ENCODE peak calls at places on chromosomes 3 and 15, in ten cellular contexts. One of them, this sample, is unnamed.

GRCh38 chr15:93210995-93211394 is 122.0 kb upstream of the RGMA start:
- DNase-seq in activated CD8-positive, alpha-beta T cell treated with anti-CD3 and anti-CD28 coated beads for 36 hours: no peak
- DNase-seq in activated T-cell treated with anti-CD3 and anti-CD28 coated beads for 48 hours: no peak
- DNase-seq in HFFc6: no peak
- DNase-seq in RWPE1: peak; percentile 45
- DNase-seq in psoas muscle: peak; percentile 81
- DNase-seq in NCI-H460: peak; percentile 3
- DNase-seq in GM10248: no peak
- DNase-seq in LoVo: no peak
- DNase-seq in activated naive CD4-positive, alpha-beta T cell treated with Interleukin-2 at 50 U/mL for 16 hours: no peak
- DNase-seq in this sample: no peak

GRCh38 chr3:31550452-31551251 is 17.9 kb downstream of the STT3B start:
- DNase-seq in activated CD8-positive, alpha-beta T cell treated with anti-CD3 and anti-CD28 coated beads for 36 hours: peak; percentile 35
- DNase-seq in activated T-cell treated with anti-CD3 and anti-CD28 coated beads for 48 hours: no peak
- DNase-seq in HFFc6: peak; percentile 15
- DNase-seq in RWPE1: no peak
- DNase-seq in psoas muscle: no peak
- DNase-seq in NCI-H460: no peak
- DNase-seq in GM10248: no peak
- DNase-seq in LoVo: no peak
- DNase-seq in activated naive CD4-positive, alpha-beta T cell treated with Interleukin-2 at 50 U/mL for 16 hours: no peak
- DNase-seq in this sample: no peak

GRCh38 chr3:62577153-62577552 is 203.8 kb upstream of the FEZF2 start:
- DNase-seq in activated CD8-positive, alpha-beta T cell treated with anti-CD3 and anti-CD28 coated beads for 36 hours: no peak
- DNase-seq in activated T-cell treated with anti-CD3 and anti-CD28 coated beads for 48 hours: no peak
- DNase-seq in HFFc6: no peak
- DNase-seq in RWPE1: no peak
- DNase-seq in psoas muscle: no peak
- DNase-seq in NCI-H460: no peak
- DNase-seq in GM10248: no peak
- DNase-seq in LoVo: no peak
- DNase-seq in activated naive CD4-positive, alpha-beta T cell treated with Interleukin-2 at 50 U/mL for 16 hours: no peak
- DNase-seq in this sample: no peak

GRCh38 chr15:43118829-43119228 is 13.0 kb upstream of the UBR1 start:
- DNase-seq in activated CD8-positive, alpha-beta T cell treated with anti-CD3 and anti-CD28 coated beads for 36 hours: no peak
- DNase-seq in activated T-cell treated with anti-CD3 and anti-CD28 coated beads for 48 hours: no peak
- DNase-seq in HFFc6: no peak
- DNase-seq in RWPE1: no peak
- DNase-seq in psoas muscle: no peak
- DNase-seq in NCI-H460: no peak
- DNase-seq in GM10248: peak; percentile 46
- DNase-seq in LoVo: no peak
- DNase-seq in activated naive CD4-positive, alpha-beta T cell treated with Interleukin-2 at 50 U/mL for 16 hours: no peak
- DNase-seq in this sample: no peak

GRCh38 chr3:61032991-61033390 is 218.3 kb downstream of the FHIT start:
- DNase-seq in activated CD8-positive, alpha-beta T cell treated with anti-CD3 and anti-CD28 coated beads for 36 hours: no peak
- DNase-seq in activated T-cell treated with anti-CD3 and anti-CD28 coated beads for 48 hours: no peak
- DNase-seq in HFFc6: no peak
- DNase-seq in RWPE1: no peak
- DNase-seq in psoas muscle: no peak
- DNase-seq in NCI-H460: no peak
- DNase-seq in GM10248: no peak
- DNase-seq in LoVo: no peak
- DNase-seq in activated naive CD4-positive, alpha-beta T cell treated with Interleukin-2 at 50 U/mL for 16 hours: no peak
- DNase-seq in this sample: no peak

GRCh38 chr15:98547741-98548166 is 100.6 kb upstream of the IGF1R start:
- DNase-seq in activated CD8-positive, alpha-beta T cell treated with anti-CD3 and anti-CD28 coated beads for 36 hours: no peak
- DNase-seq in activated T-cell treated with anti-CD3 and anti-CD28 coated beads for 48 hours: peak; percentile 5
- DNase-seq in HFFc6: no peak
- DNase-seq in RWPE1: no peak
- DNase-seq in psoas muscle: peak; percentile 79
- DNase-seq in NCI-H460: no peak
- DNase-seq in GM10248: no peak
- DNase-seq in LoVo: no peak
- DNase-seq in activated naive CD4-positive, alpha-beta T cell treated with Interleukin-2 at 50 U/mL for 16 hours: no peak
- DNase-seq in this sample: peak; percentile 29

GRCh38 chr3:48303021-48303420 is 30.4 kb downstream of the SPINK8 start:
- DNase-seq in activated CD8-positive, alpha-beta T cell treated with anti-CD3 and anti-CD28 coated beads for 36 hours: no peak
- DNase-seq in activated T-cell treated with anti-CD3 and anti-CD28 coated beads for 48 hours: no peak
- DNase-seq in HFFc6: no peak
- DNase-seq in RWPE1: no peak
- DNase-seq in psoas muscle: no peak
- DNase-seq in NCI-H460: no peak
- DNase-seq in GM10248: no peak
- DNase-seq in LoVo: no peak
- DNase-seq in activated naive CD4-positive, alpha-beta T cell treated with Interleukin-2 at 50 U/mL for 16 hours: no peak
- DNase-seq in this sample: no peak

GRCh38 chr3:25421747-25422146 is 6.3 kb upstream of the RARB start:
- DNase-seq in activated CD8-positive, alpha-beta T cell treated with anti-CD3 and anti-CD28 coated beads for 36 hours: no peak
- DNase-seq in activated T-cell treated with anti-CD3 and anti-CD28 coated beads for 48 hours: no peak
- DNase-seq in HFFc6: no peak
- DNase-seq in RWPE1: no peak
- DNase-seq in psoas muscle: no peak
- DNase-seq in NCI-H460: no peak
- DNase-seq in GM10248: no peak
- DNase-seq in LoVo: no peak
- DNase-seq in activated naive CD4-positive, alpha-beta T cell treated with Interleukin-2 at 50 U/mL for 16 hours: no peak
- DNase-seq in this sample: no peak

GRCh38 chr3:27637346-27638000 is 84.7 kb downstream of the EOMES start:
- DNase-seq in activated CD8-positive, alpha-beta T cell treated with anti-CD3 and anti-CD28 coated beads for 36 hours: no peak
- DNase-seq in activated T-cell treated with anti-CD3 and anti-CD28 coated beads for 48 hours: no peak
- DNase-seq in HFFc6: no peak
- DNase-seq in RWPE1: no peak
- DNase-seq in psoas muscle: no peak
- DNase-seq in NCI-H460: no peak
- DNase-seq in GM10248: no peak
- DNase-seq in LoVo: no peak
- DNase-seq in activated naive CD4-positive, alpha-beta T cell treated with Interleukin-2 at 50 U/mL for 16 hours: no peak
- DNase-seq in this sample: no peak

GRCh38 chr3:22450785-22451400 is 699.9 kb upstream of the ZNF385D start:
- DNase-seq in activated CD8-positive, alpha-beta T cell treated with anti-CD3 and anti-CD28 coated beads for 36 hours: no peak
- DNase-seq in activated T-cell treated with anti-CD3 and anti-CD28 coated beads for 48 hours: no peak
- DNase-seq in HFFc6: no peak
- DNase-seq in RWPE1: no peak
- DNase-seq in psoas muscle: no peak
- DNase-seq in NCI-H460: no peak
- DNase-seq in GM10248: no peak
- DNase-seq in LoVo: no peak
- DNase-seq in activated naive CD4-positive, alpha-beta T cell treated with Interleukin-2 at 50 U/mL for 16 hours: no peak
- DNase-seq in this sample: no peak

GRCh38 chr3:126540342-126540849 is 16.4 kb downstream of the CHST13 start:
- DNase-seq in activated CD8-positive, alpha-beta T cell treated with anti-CD3 and anti-CD28 coated beads for 36 hours: no peak
- DNase-seq in activated T-cell treated with anti-CD3 and anti-CD28 coated beads for 48 hours: no peak
- DNase-seq in HFFc6: peak; percentile 97
- DNase-seq in RWPE1: peak; percentile 70
- DNase-seq in psoas muscle: peak; percentile 64
- DNase-seq in NCI-H460: peak; percentile 27
- DNase-seq in GM10248: no peak
- DNase-seq in LoVo: peak; percentile 60
- DNase-seq in activated naive CD4-positive, alpha-beta T cell treated with Interleukin-2 at 50 U/mL for 16 hours: no peak
- DNase-seq in this sample: no peak

GRCh38 chr3:146598486-146598885 is 6.7 kb downstream of the PLSCR5 start:
- DNase-seq in activated CD8-positive, alpha-beta T cell treated with anti-CD3 and anti-CD28 coated beads for 36 hours: no peak
- DNase-seq in activated T-cell treated with anti-CD3 and anti-CD28 coated beads for 48 hours: no peak
- DNase-seq in HFFc6: no peak
- DNase-seq in RWPE1: no peak
- DNase-seq in psoas muscle: no peak
- DNase-seq in NCI-H460: no peak
- DNase-seq in GM10248: no peak
- DNase-seq in LoVo: no peak
- DNase-seq in activated naive CD4-positive, alpha-beta T cell treated with Interleukin-2 at 50 U/mL for 16 hours: no peak
- DNase-seq in this sample: no peak

GRCh38 chr15:77863491-77864105 is 213.9 kb downstream of the TBC1D2B start:
- DNase-seq in activated CD8-positive, alpha-beta T cell treated with anti-CD3 and anti-CD28 coated beads for 36 hours: no peak
- DNase-seq in activated T-cell treated with anti-CD3 and anti-CD28 coated beads for 48 hours: no peak
- DNase-seq in HFFc6: no peak
- DNase-seq in RWPE1: no peak
- DNase-seq in psoas muscle: peak; percentile 28
- DNase-seq in NCI-H460: no peak
- DNase-seq in GM10248: no peak
- DNase-seq in LoVo: no peak
- DNase-seq in activated naive CD4-positive, alpha-beta T cell treated with Interleukin-2 at 50 U/mL for 16 hours: no peak
- DNase-seq in this sample: peak; percentile 14

GRCh38 chr3:165070682-165071081 is 7.6 kb downstream of the SI start:
- DNase-seq in activated CD8-positive, alpha-beta T cell treated with anti-CD3 and anti-CD28 coated beads for 36 hours: no peak
- DNase-seq in activated T-cell treated with anti-CD3 and anti-CD28 coated beads for 48 hours: no peak
- DNase-seq in HFFc6: no peak
- DNase-seq in RWPE1: no peak
- DNase-seq in psoas muscle: no peak
- DNase-seq in NCI-H460: no peak
- DNase-seq in GM10248: no peak
- DNase-seq in LoVo: no peak
- DNase-seq in activated naive CD4-positive, alpha-beta T cell treated with Interleukin-2 at 50 U/mL for 16 hours: no peak
- DNase-seq in this sample: no peak

GRCh38 chr3:39558775-39559306 is 91.4 kb downstream of the MOBP start:
- DNase-seq in activated CD8-positive, alpha-beta T cell treated with anti-CD3 and anti-CD28 coated beads for 36 hours: no peak
- DNase-seq in activated T-cell treated with anti-CD3 and anti-CD28 coated beads for 48 hours: no peak
- DNase-seq in HFFc6: no peak
- DNase-seq in RWPE1: no peak
- DNase-seq in psoas muscle: no peak
- DNase-seq in NCI-H460: no peak
- DNase-seq in GM10248: no peak
- DNase-seq in LoVo: no peak
- DNase-seq in activated naive CD4-positive, alpha-beta T cell treated with Interleukin-2 at 50 U/mL for 16 hours: no peak
- DNase-seq in this sample: no peak

This sample was measured in left colon.